ENCODE peak calls at places on chromosomes 4 and X, in six cellular contexts. W is left lung, K is GM20000, G is Calu3, T is H9, J is PC-3. O is an unnamed sample.

GRCh38 chr4:88008624-88009235 is 1.3 kb downstream of the PKD2 start:
- DNase-seq in W (no peak), K (peak; percentile 41), G (no peak), T (no peak), J (peak; percentile 4), O (no peak)

GRCh38 chr4:154822775-154823174 is 41.7 kb downstream of the RBM46 start:
- DNase-seq in W (no peak), K (no peak), G (no peak), T (no peak), J (peak; percentile 36), O (peak; percentile 93)

GRCh38 chrX:57282568-57282967 is 3.9 kb upstream of the FAAH2 start:
- DNase-seq in W (no peak), K (no peak), G (no peak), T (no peak), J (peak; percentile 52), O (peak; percentile 10)

GRCh38 chr4:99458911-99459447 is 23.8 kb upstream of the ADH7 start:
- DNase-seq in W (no peak), K (no peak), G (peak; percentile 37), T (no peak), J (peak; percentile 58), O (peak; percentile 96)

GRCh38 chrX:129577473-129577872 is 37.4 kb downstream of the OCRL start:
- DNase-seq in W (no peak), K (no peak), G (no peak), T (no peak), J (peak; percentile 5), O (peak; percentile 25)

GRCh38 chr4:7844247-7844991 is 95.2 kb downstream of the AFAP1 start:
- DNase-seq in W (peak; percentile 84), K (peak; percentile 65), G (peak; percentile 62), T (peak; percentile 88), J (peak; percentile 89), O (peak; percentile 79)

GRCh38 chr4:71648448-71648847 is 135.4 kb downstream of the GC start:
- DNase-seq in W (no peak), K (no peak), G (peak; percentile 32), T (no peak), J (peak; percentile 97), O (peak; percentile 95)

GRCh38 chr4:100898844-100899243 is 381.0 kb upstream of the EMCN start:
- DNase-seq in W (no peak), K (no peak), G (no peak), T (no peak), J (no peak), O (no peak)

GRCh38 chrX:97399400-97399799 is 515.7 kb downstream of the RPA4 start:
- DNase-seq in W (no peak), K (peak; percentile 12), G (no peak), T (no peak), J (peak; percentile 56), O (peak; percentile 63)

GRCh38 chr4:114349543-114350175 is 248.9 kb upstream of the UGT8 start:
- DNase-seq in W (no peak), K (no peak), G (no peak), T (no peak), J (peak; percentile 42), O (peak; percentile 93)

GRCh38 chrX:31715675-31716074 is 643.8 kb upstream of the FTHL17 start:
- DNase-seq in W (no peak), K (no peak), G (peak; percentile 2), T (no peak), J (peak; percentile 7), O (peak; percentile 5)

GRCh38 chr4:85968945-85969830 is 390.7 kb downstream of the MAPK10 start:
- DNase-seq in W (no peak), K (peak; percentile 25), G (no peak), T (no peak), J (peak; percentile 81), O (peak; percentile 57)

GRCh38 chr4:169051331-169051730 is 41.3 kb upstream of the CBR4 start:
- DNase-seq in W (no peak), K (no peak), G (no peak), T (no peak), J (no peak), O (no peak)

GRCh38 chr4:98930311-98930865 is 1.5 kb upstream of the EIF4E start:
- DNase-seq in W (no peak), K (no peak), G (no peak), T (no peak), J (no peak), O (peak; percentile 63)

GRCh38 chr4:57632564-57632963 is 522.4 kb upstream of the IGFBP7 start:
- DNase-seq in W (no peak), K (no peak), G (no peak), T (no peak), J (no peak), O (no peak)

GRCh38 chr4:170008376-170008775 is 17.8 kb downstream of the MFAP3L start:
- DNase-seq in W (no peak), K (no peak), G (peak; percentile 30), T (no peak), J (no peak), O (no peak)

GRCh38 chr4:168877779-168878491 is 132.1 kb downstream of the CBR4 start:
- DNase-seq in W (peak; percentile 87), K (peak; percentile 68), G (peak; percentile 36), T (peak; percentile 59), J (no peak), O (no peak)

GRCh38 chr4:24598025-24598424 is 13.7 kb upstream of the DHX15 start:
- DNase-seq in W (peak; percentile 77), K (no peak), G (peak; percentile 84), T (no peak), J (peak; percentile 95), O (peak; percentile 98)

GRCh38 chr4:38804654-38805295 is at the start of gene TLR1:
- DNase-seq in W (no peak), K (no peak), G (no peak), T (no peak), J (peak; percentile 65), O (peak; percentile 68)

GRCh38 chrX:70042399-70043371 is 7.1 kb downstream of the AWAT2 start:
- DNase-seq in W (no peak), K (no peak), G (peak; percentile 41), T (no peak), J (peak; percentile 47), O (peak; percentile 75)

GRCh38 chr4:138050601-138051000 is 191.5 kb downstream of the SLC7A11 start:
- DNase-seq in W (no peak), K (no peak), G (no peak), T (peak; percentile 59), J (no peak), O (no peak)

GRCh38 chrX:41705680-41706374 is 17.1 kb downstream of the GPR34 start:
- DNase-seq in W (no peak), K (peak; percentile 7), G (no peak), T (no peak), J (no peak), O (no peak)

GRCh38 chr4:158964114-158964727 is 138.7 kb upstream of the RAPGEF2 start:
- DNase-seq in W (no peak), K (no peak), G (no peak), T (no peak), J (no peak), O (no peak)

GRCh38 chr4:76802546-76803021 is 95.4 kb downstream of the SOWAHB start:
- DNase-seq in W (no peak), K (no peak), G (no peak), T (peak; percentile 38), J (no peak), O (no peak)

GRCh38 chr4:37741564-37741963 is 55.4 kb upstream of the RELL1 start:
- DNase-seq in W (no peak), K (no peak), G (no peak), T (no peak), J (no peak), O (no peak)

GRCh38 chr4:109574931-109575804 is 15.1 kb downstream of the MCUB start:
- DNase-seq in W (no peak), K (no peak), G (no peak), T (no peak), J (no peak), O (no peak)

GRCh38 chr4:98828801-98829200 is 100.1 kb downstream of the EIF4E start:
- DNase-seq in W (no peak), K (no peak), G (peak; percentile 12), T (peak; percentile 34), J (peak; percentile 76), O (peak; percentile 28)

GRCh38 chr4:90078440-90078839 is 48.8 kb upstream of the CCSER1 start:
- DNase-seq in W (no peak), K (peak; percentile 5), G (no peak), T (no peak), J (peak; percentile 61), O (peak; percentile 63)

GRCh38 chr4:122633211-122633610 is 12.3 kb upstream of the IL21 start:
- DNase-seq in W (no peak), K (no peak), G (no peak), T (no peak), J (no peak), O (no peak)

GRCh38 chrX:110403436-110403835 is 44.8 kb downstream of the RTL9 start:
- DNase-seq in W (no peak), K (no peak), G (no peak), T (no peak), J (no peak), O (no peak)

DNA sequence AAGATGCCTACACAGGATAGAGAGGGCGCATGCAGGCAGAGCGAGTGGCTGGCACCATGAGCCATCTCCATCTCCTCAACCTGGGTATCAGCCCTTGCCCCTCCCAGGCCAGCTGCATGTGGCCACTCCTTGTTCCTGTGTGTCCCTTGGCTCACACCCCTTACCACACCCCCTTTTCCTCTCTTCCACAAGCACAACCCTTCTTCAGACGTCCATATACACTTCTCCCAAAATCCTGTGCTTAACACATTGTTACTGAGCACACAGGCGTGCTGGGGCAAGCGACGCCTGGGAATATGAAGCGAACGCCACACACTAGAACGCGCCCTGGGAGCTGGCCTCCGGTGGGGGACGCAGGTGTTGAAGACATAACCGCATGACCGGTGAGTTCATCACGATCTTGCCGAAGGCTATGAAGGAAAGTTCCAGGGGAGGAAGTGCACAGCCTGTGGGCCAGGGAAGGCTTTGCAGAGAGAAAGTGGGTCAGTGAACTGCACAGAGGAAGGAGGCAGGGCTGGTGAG is 19.1 kb upstream of the KIAA0232 start:
- DNase-seq in W (no peak), K (no peak), G (no peak), T (no peak), J (peak; percentile 90), O (peak; percentile 96)
- TF ChIP-seq CTCF in W (no peak), K (no peak), G (no peak), T (peak; percentile 28), J (peak; percentile 61), O (peak; percentile 79)

DNA sequence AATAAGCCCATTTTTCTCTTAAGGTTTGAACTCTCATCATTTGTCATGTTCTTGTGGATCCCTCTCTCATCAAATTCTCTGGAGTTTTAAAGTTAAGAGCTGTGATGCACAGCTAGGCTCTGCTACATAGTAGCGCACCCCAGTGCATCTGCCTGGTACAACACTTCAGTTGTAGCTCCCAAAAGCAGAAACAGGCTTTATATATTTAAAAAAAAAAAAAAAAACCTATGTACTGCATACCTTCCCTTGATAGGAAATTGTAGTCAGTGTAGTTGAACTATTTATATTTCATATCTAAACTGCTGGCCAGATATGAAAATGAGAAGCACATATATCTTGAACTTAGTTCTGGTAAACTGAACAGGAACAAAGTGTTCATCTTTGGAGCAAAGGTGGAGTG is 131.4 kb downstream of the KLHL13 start:
- DNase-seq in W (no peak), K (no peak), G (no peak), T (no peak), J (peak; percentile 34), O (peak; percentile 5)
- TF ChIP-seq CTCF in W (no peak), K (peak; percentile 4), G (no peak), T (peak; percentile 56), J (peak; percentile 29), O (peak; percentile 22)

GRCh38 chrX:154762529-154763296 is at the start of gene DKC1:
- DNase-seq in W (peak; percentile 99), K (peak; percentile 93), G (peak; percentile 98), T (peak; percentile 96), J (peak; percentile 98), O (peak; percentile 87)
- TF ChIP-seq CTCF in W (no peak), K (no peak), G (no peak), T (peak; percentile 21), J (no peak), O (peak; percentile 9)

GRCh38 chr4:129526812-129527211 is 430.9 kb downstream of the C4orf33 start:
- DNase-seq in W (no peak), K (no peak), G (no peak), T (no peak), J (peak; percentile 37), O (peak; percentile 41)
- TF ChIP-seq CTCF in W (peak; percentile 23), K (no peak), G (no peak), T (peak; percentile 44), J (peak; percentile 50), O (peak; percentile 8)